ENCODE peak calls at places on chromosome 6, in eight cellular contexts. O, H, K, E, S, P, R and I are unnamed samples.

GRCh38 chr6:154593122-154593521 is 82.6 kb upstream of the CNKSR3 start:
- DNase-seq in O (peak), H (no peak), K (no peak), E (peak), S (peak), P (no peak), R (no peak), I (no peak)

GRCh38 chr6:90758741-90759140 is 171.9 kb upstream of the MAP3K7 start:
- DNase-seq in O (no peak), H (no peak), K (no peak), E (no peak), S (no peak), P (no peak), R (no peak), I (no peak)

GRCh38 chr6:41565701-41566100 is 19.5 kb downstream of the FOXP4 start:
- DNase-seq in O (no peak), H (no peak), K (no peak), E (no peak), S (no peak), P (no peak), R (no peak), I (no peak)

GRCh38 chr6:135129139-135129867 is 51.8 kb upstream of the MYB start:
- DNase-seq in O (no peak), H (no peak), K (peak), E (no peak), S (no peak), P (no peak), R (no peak), I (no peak)

GRCh38 chr6:37137881-37138568 is 31.9 kb upstream of the PIM1 start:
- DNase-seq in O (no peak), H (no peak), K (no peak), E (no peak), S (peak), P (no peak), R (no peak), I (no peak)

GRCh38 chr6:4853349-4853748 is 77.1 kb downstream of the CDYL start:
- DNase-seq in O (no peak), H (no peak), K (no peak), E (no peak), S (no peak), P (no peak), R (no peak), I (no peak)

GRCh38 chr6:32968770-32969684 is 633 bp downstream of the BRD2 start:
- DNase-seq in O (peak), H (peak), K (peak), E (peak), S (peak), P (peak), R (peak), I (peak)

GRCh38 chr6:105482227-105482839 is 79.5 kb upstream of the PREP start:
- DNase-seq in O (peak), H (peak), K (no peak), E (no peak), S (peak), P (no peak), R (peak), I (no peak)

GRCh38 chr6:33584700-33585402 is 4.8 kb upstream of the BAK1 start:
- DNase-seq in O (no peak), H (no peak), K (no peak), E (no peak), S (no peak), P (no peak), R (no peak), I (no peak)

GRCh38 chr6:63663147-63663877 is 27.7 kb downstream of the PHF3 start:
- DNase-seq in O (no peak), H (no peak), K (no peak), E (no peak), S (peak), P (no peak), R (no peak), I (no peak)

GRCh38 chr6:121932071-121933009 is 467.1 kb upstream of the HSF2 start:
- DNase-seq in O (no peak), H (no peak), K (no peak), E (no peak), S (peak), P (no peak), R (no peak), I (no peak)

GRCh38 chr6:130822736-130823135 is 4.5 kb upstream of the SMLR1 start:
- DNase-seq in O (no peak), H (no peak), K (no peak), E (no peak), S (no peak), P (no peak), R (no peak), I (no peak)